ENCODE peak calls at places on chromosomes 6 and 20, in four cellular contexts. One of them, this sample, is unnamed.
A peak's percentile ranks its signal among the peaks of the same experiment; 100 is the strongest.

GRCh38 chr20:45547206-45547770 is at the start of gene EPPIN:
- DNase-seq in SHP77: no peak
- DNase-seq in stimulated activated CD4-positive, alpha-beta T cell treated with anti-CD3 and anti-CD28 coated beads, Interleukin-4, amount 100 ng/mL, for 4 hours: no peak
- DNase-seq in progenitor cell of endocrine pancreas: no peak
- DNase-seq in this sample: no peak

GRCh38 chr20:46119547-46119946 is 1.4 kb downstream of the CD40 start:
- DNase-seq in SHP77: no peak
- DNase-seq in stimulated activated CD4-positive, alpha-beta T cell treated with anti-CD3 and anti-CD28 coated beads, Interleukin-4, amount 100 ng/mL, for 4 hours: no peak
- DNase-seq in progenitor cell of endocrine pancreas: no peak
- DNase-seq in this sample: no peak

GRCh38 chr20:57698191-57698866 is 11.5 kb downstream of the PMEPA1 start:
- DNase-seq in SHP77: no peak
- DNase-seq in stimulated activated CD4-positive, alpha-beta T cell treated with anti-CD3 and anti-CD28 coated beads, Interleukin-4, amount 100 ng/mL, for 4 hours: peak; percentile 85
- DNase-seq in progenitor cell of endocrine pancreas: no peak
- DNase-seq in this sample: peak; percentile 61

GRCh38 chr20:56788671-56789610 is 159.8 kb downstream of the TFAP2C start:
- DNase-seq in SHP77: no peak
- DNase-seq in stimulated activated CD4-positive, alpha-beta T cell treated with anti-CD3 and anti-CD28 coated beads, Interleukin-4, amount 100 ng/mL, for 4 hours: no peak
- DNase-seq in progenitor cell of endocrine pancreas: no peak
- DNase-seq in this sample: no peak

GRCh38 chr6:113495521-113495920 is 361.6 kb upstream of the MARCKS start:
- DNase-seq in SHP77: no peak
- DNase-seq in stimulated activated CD4-positive, alpha-beta T cell treated with anti-CD3 and anti-CD28 coated beads, Interleukin-4, amount 100 ng/mL, for 4 hours: no peak
- DNase-seq in progenitor cell of endocrine pancreas: no peak
- DNase-seq in this sample: no peak

GRCh38 chr6:19551611-19552010 is 285.6 kb upstream of the ID4 start:
- DNase-seq in SHP77: no peak
- DNase-seq in stimulated activated CD4-positive, alpha-beta T cell treated with anti-CD3 and anti-CD28 coated beads, Interleukin-4, amount 100 ng/mL, for 4 hours: no peak
- DNase-seq in progenitor cell of endocrine pancreas: no peak
- DNase-seq in this sample: no peak

GRCh38 chr6:14026831-14027539 is 90.6 kb upstream of the CD83 start:
- DNase-seq in SHP77: no peak
- DNase-seq in stimulated activated CD4-positive, alpha-beta T cell treated with anti-CD3 and anti-CD28 coated beads, Interleukin-4, amount 100 ng/mL, for 4 hours: no peak
- DNase-seq in progenitor cell of endocrine pancreas: no peak
- DNase-seq in this sample: no peak

GRCh38 chr6:142444388-142444787 is 142.6 kb downstream of the ADGRG6 start:
- DNase-seq in SHP77: no peak
- DNase-seq in stimulated activated CD4-positive, alpha-beta T cell treated with anti-CD3 and anti-CD28 coated beads, Interleukin-4, amount 100 ng/mL, for 4 hours: no peak
- DNase-seq in progenitor cell of endocrine pancreas: no peak
- DNase-seq in this sample: no peak

GRCh38 chr20:19407731-19408130 is 195.3 kb downstream of the SLC24A3 start:
- DNase-seq in SHP77: no peak
- DNase-seq in stimulated activated CD4-positive, alpha-beta T cell treated with anti-CD3 and anti-CD28 coated beads, Interleukin-4, amount 100 ng/mL, for 4 hours: no peak
- DNase-seq in progenitor cell of endocrine pancreas: no peak
- DNase-seq in this sample: no peak

GRCh38 chr6:2695464-2696095 is 55.1 kb downstream of the MYLK4 start:
- DNase-seq in SHP77: peak; percentile 20
- DNase-seq in stimulated activated CD4-positive, alpha-beta T cell treated with anti-CD3 and anti-CD28 coated beads, Interleukin-4, amount 100 ng/mL, for 4 hours: no peak
- DNase-seq in progenitor cell of endocrine pancreas: no peak
- DNase-seq in this sample: no peak

GRCh38 chr6:29792123-29793035 is 35.2 kb upstream of the HLA-G start:
- DNase-seq in SHP77: no peak
- DNase-seq in stimulated activated CD4-positive, alpha-beta T cell treated with anti-CD3 and anti-CD28 coated beads, Interleukin-4, amount 100 ng/mL, for 4 hours: peak; percentile 76
- DNase-seq in progenitor cell of endocrine pancreas: no peak
- DNase-seq in this sample: no peak

GRCh38 chr20:54875307-54875706 is 399.9 kb downstream of the DOK5 start:
- DNase-seq in SHP77: no peak
- DNase-seq in stimulated activated CD4-positive, alpha-beta T cell treated with anti-CD3 and anti-CD28 coated beads, Interleukin-4, amount 100 ng/mL, for 4 hours: no peak
- DNase-seq in progenitor cell of endocrine pancreas: no peak
- DNase-seq in this sample: no peak

GRCh38 chr20:61014486-61014885 is 237.6 kb upstream of the CDH4 start:
- DNase-seq in SHP77: no peak
- DNase-seq in stimulated activated CD4-positive, alpha-beta T cell treated with anti-CD3 and anti-CD28 coated beads, Interleukin-4, amount 100 ng/mL, for 4 hours: no peak
- DNase-seq in progenitor cell of endocrine pancreas: no peak
- DNase-seq in this sample: no peak

GRCh38 chr6:87794922-87795885 is 93.2 kb upstream of the AKIRIN2 start:
- DNase-seq in SHP77: no peak
- DNase-seq in stimulated activated CD4-positive, alpha-beta T cell treated with anti-CD3 and anti-CD28 coated beads, Interleukin-4, amount 100 ng/mL, for 4 hours: no peak
- DNase-seq in progenitor cell of endocrine pancreas: no peak
- DNase-seq in this sample: no peak

GRCh38 chr6:129704708-129705107 is 5.3 kb downstream of the ARHGAP18 start:
- DNase-seq in SHP77: no peak
- DNase-seq in stimulated activated CD4-positive, alpha-beta T cell treated with anti-CD3 and anti-CD28 coated beads, Interleukin-4, amount 100 ng/mL, for 4 hours: no peak
- DNase-seq in progenitor cell of endocrine pancreas: no peak
- DNase-seq in this sample: no peak

GRCh38 chr6:43604174-43604573 is 24.9 kb downstream of the GTPBP2 start:
- DNase-seq in SHP77: no peak
- DNase-seq in stimulated activated CD4-positive, alpha-beta T cell treated with anti-CD3 and anti-CD28 coated beads, Interleukin-4, amount 100 ng/mL, for 4 hours: no peak
- DNase-seq in progenitor cell of endocrine pancreas: no peak
- DNase-seq in this sample: no peak

This sample was measured in HuH-7.5.